ENCODE peak calls at places on chromosomes 5 and 9, in eight cellular contexts. M is PC-3, Y is HepG2, T is lung, W is stomach, A is PC-9, I is tibial artery, X is heart left ventricle. G is an unnamed sample.

GRCh38 chr9:96218821-96219614 is 83.0 kb downstream of the HSD17B3 start:
- DNase-seq in M (no peak), Y (no peak), T (no peak), W (no peak), A (peak), I (no peak), X (no peak), G (no peak)

GRCh38 chr9:71984388-71985069 is 73.1 kb downstream of the C9orf85 start:
- DNase-seq in M (peak), Y (no peak), T (peak), W (no peak), A (no peak), I (no peak), X (peak), G (peak)

GRCh38 chr5:11912-12311 is 80.1 kb upstream of the PLEKHG4B start:
- DNase-seq in M (peak), Y (no peak), T (no peak), W (no peak), A (no peak), I (no peak), X (no peak), G (no peak)

GRCh38 chr5:8993031-8993430 is 552.8 kb downstream of the SEMA5A start:
- DNase-seq in M (peak), Y (no peak), T (no peak), W (no peak), A (no peak), I (no peak), X (no peak), G (no peak)

GRCh38 chr5:40386293-40386692 is 293.4 kb upstream of the PTGER4 start:
- DNase-seq in M (peak), Y (no peak), T (no peak), W (no peak), A (no peak), I (no peak), X (no peak), G (no peak)

GRCh38 chr5:17037751-17038150 is 101.7 kb upstream of the MYO10 start:
- DNase-seq in M (peak), Y (no peak), T (no peak), W (no peak), A (no peak), I (no peak), X (no peak), G (no peak)

GRCh38 chr5:177477701-177478477 is 4.5 kb upstream of the DBN1 start:
- DNase-seq in M (no peak), Y (no peak), T (no peak), W (no peak), A (no peak), I (no peak), X (no peak), G (no peak)

GRCh38 chr9:128550770-128551651 is 1.4 kb upstream of the SPTAN1 start:
- DNase-seq in M (no peak), Y (no peak), T (no peak), W (no peak), A (peak), I (peak), X (peak), G (no peak)

GRCh38 chr5:91438871-91439270 is 55.8 kb upstream of the ARRDC3 start:
- DNase-seq in M (peak), Y (peak), T (no peak), W (peak), A (no peak), I (no peak), X (no peak), G (no peak)

GRCh38 chr9:137666505-137666809 is 47.7 kb downstream of the EHMT1 start:
- DNase-seq in M (no peak), Y (no peak), T (no peak), W (no peak), A (no peak), I (no peak), X (no peak), G (no peak)

GRCh38 chr9:37801287-37801850 is 772 bp downstream of the DCAF10 start:
- DNase-seq in M (peak), Y (no peak), T (peak), W (peak), A (no peak), I (peak), X (peak), G (no peak)

GRCh38 chr5:77644443-77645157 is 6.1 kb upstream of the OTP start:
- DNase-seq in M (no peak), Y (no peak), T (no peak), W (no peak), A (no peak), I (no peak), X (no peak), G (no peak)

GRCh38 chr5:3428355-3428754 is 167.3 kb upstream of the IRX1 start:
- DNase-seq in M (no peak), Y (no peak), T (no peak), W (no peak), A (no peak), I (no peak), X (no peak), G (no peak)

GRCh38 chr5:156326718-156327259 is at the start of gene SGCD:
- DNase-seq in M (no peak), Y (no peak), T (no peak), W (peak), A (no peak), I (peak), X (peak), G (no peak)

GRCh38 chr9:127578627-127578951 is 33.5 kb upstream of the STXBP1 start:
- DNase-seq in M (no peak), Y (no peak), T (no peak), W (no peak), A (no peak), I (no peak), X (no peak), G (no peak)

GRCh38 chr9:113990570-113990907 is 87.6 kb downstream of the AMBP start:
- DNase-seq in M (no peak), Y (no peak), T (no peak), W (no peak), A (no peak), I (no peak), X (no peak), G (no peak)

GRCh38 chr9:89633920-89634319 is 29.1 kb downstream of the GADD45G start:
- DNase-seq in M (no peak), Y (no peak), T (no peak), W (no peak), A (no peak), I (no peak), X (no peak), G (no peak)

GRCh38 chr5:135155616-135156214 is 121.7 kb upstream of the PITX1 start:
- DNase-seq in M (no peak), Y (no peak), T (no peak), W (no peak), A (no peak), I (no peak), X (no peak), G (no peak)

GRCh38 chr5:1547236-1547635 is 23.5 kb upstream of the LPCAT1 start:
- DNase-seq in M (no peak), Y (no peak), T (peak), W (no peak), A (no peak), I (no peak), X (no peak), G (no peak)

GRCh38 chr9:88978034-88978433 is 13.2 kb upstream of the S1PR3 start:
- DNase-seq in M (no peak), Y (no peak), T (no peak), W (no peak), A (no peak), I (peak), X (no peak), G (no peak)

GRCh38 chr5:159456722-159457462 is 126.6 kb upstream of the IL12B start:
- DNase-seq in M (peak), Y (no peak), T (no peak), W (no peak), A (peak), I (no peak), X (no peak), G (peak)

GRCh38 chr5:139392324-139392677 is 2.6 kb upstream of the MZB1 start:
- DNase-seq in M (no peak), Y (no peak), T (no peak), W (no peak), A (no peak), I (no peak), X (no peak), G (no peak)

GRCh38 chr5:91189480-91190332 is 193.4 kb downstream of the ARRDC3 start:
- DNase-seq in M (peak), Y (peak), T (no peak), W (no peak), A (peak), I (peak), X (peak), G (no peak)

GRCh38 chr5:22649076-22649475 is 204.1 kb downstream of the CDH12 start:
- DNase-seq in M (peak), Y (no peak), T (no peak), W (peak), A (peak), I (no peak), X (no peak), G (peak)

GRCh38 chr5:172678902-172679301 is 37.8 kb downstream of the NEURL1B start:
- DNase-seq in M (no peak), Y (no peak), T (peak), W (peak), A (no peak), I (peak), X (peak), G (no peak)

GRCh38 chr5:68430282-68430681 is 214.7 kb downstream of the PIK3R1 start:
- DNase-seq in M (no peak), Y (no peak), T (no peak), W (no peak), A (no peak), I (no peak), X (no peak), G (no peak)

GRCh38 chr5:9562101-9562500 is 16.2 kb upstream of the SEMA5A start:
- DNase-seq in M (peak), Y (no peak), T (no peak), W (no peak), A (peak), I (no peak), X (no peak), G (no peak)

GRCh38 chr9:93897075-93897970 is 57.8 kb downstream of the BARX1 start:
- DNase-seq in M (no peak), Y (no peak), T (no peak), W (peak), A (no peak), I (no peak), X (no peak), G (no peak)

GRCh38 chr9:1042466-1042865 is 7.7 kb upstream of the DMRT2 start:
- DNase-seq in M (no peak), Y (no peak), T (no peak), W (no peak), A (no peak), I (no peak), X (no peak), G (no peak)

GRCh38 chr5:76252437-76252836 is 150.6 kb upstream of the IQGAP2 start:
- DNase-seq in M (peak), Y (no peak), T (no peak), W (no peak), A (no peak), I (no peak), X (no peak), G (peak)

GRCh38 chr9:93184439-93185221 is 691 bp downstream of the WNK2 start:
- DNase-seq in M (peak), Y (no peak), T (no peak), W (no peak), A (peak), I (no peak), X (peak), G (no peak)

GRCh38 chr5:179275941-179276837 is 69.1 kb downstream of the ADAMTS2 start:
- DNase-seq in M (no peak), Y (peak), T (peak), W (peak), A (no peak), I (peak), X (peak), G (no peak)

GRCh38 chr5:157535042-157535865 is 40.3 kb downstream of the ADAM19 start:
- DNase-seq in M (peak), Y (peak), T (peak), W (no peak), A (no peak), I (peak), X (peak), G (no peak)

GRCh38 chr5:127550652-127551409 is 33.4 kb downstream of the PRRC1 start:
- DNase-seq in M (no peak), Y (no peak), T (no peak), W (no peak), A (no peak), I (no peak), X (no peak), G (no peak)

GRCh38 chr9:133458643-133459312 is 1.0 kb upstream of the CACFD1 start:
- DNase-seq in M (no peak), Y (peak), T (no peak), W (no peak), A (no peak), I (no peak), X (no peak), G (no peak)

GRCh38 chr5:59460368-59461153 is 433.0 kb downstream of the PDE4D start:
- DNase-seq in M (no peak), Y (no peak), T (no peak), W (no peak), A (no peak), I (no peak), X (peak), G (no peak)

GRCh38 chr9:74858753-74859414 is 28.8 kb downstream of the TRPM6 start:
- DNase-seq in M (no peak), Y (no peak), T (no peak), W (no peak), A (no peak), I (no peak), X (no peak), G (no peak)

GRCh38 chr5:42720242-42720641 is 36.4 kb upstream of the CCDC152 start:
- DNase-seq in M (no peak), Y (no peak), T (no peak), W (no peak), A (no peak), I (no peak), X (no peak), G (no peak)

GRCh38 chr5:127813633-127814171 is 110.5 kb downstream of the CCDC192 start:
- DNase-seq in M (peak), Y (no peak), T (no peak), W (no peak), A (no peak), I (no peak), X (no peak), G (peak)

GRCh38 chr5:153135416-153135815 is 355.1 kb upstream of the GRIA1 start:
- DNase-seq in M (peak), Y (no peak), T (no peak), W (no peak), A (no peak), I (no peak), X (no peak), G (no peak)
- H3K27ac ChIP-seq in M (no peak), Y (no peak), T (no peak), W (no peak), A (no peak), I (no peak), X (no peak), G (no peak)

GRCh38 chr9:85416720-85417119 is 325.0 kb downstream of the AGTPBP1 start:
- DNase-seq in M (peak), Y (no peak), T (no peak), W (no peak), A (no peak), I (no peak), X (no peak), G (no peak)
- H3K27ac ChIP-seq in M (no peak), Y (no peak), T (no peak), W (no peak), A (no peak), I (no peak), X (no peak), G (no peak)

GRCh38 chr5:150557507-150557872 is 49.6 kb downstream of the NDST1 start:
- DNase-seq in M (no peak), Y (no peak), T (no peak), W (no peak), A (no peak), I (no peak), X (no peak), G (no peak)
- H3K27ac ChIP-seq in M (no peak), Y (no peak), T (no peak), W (peak), A (no peak), I (peak), X (no peak), G (no peak)

GRCh38 chr5:93602261-93603149 is 19.5 kb downstream of the NR2F1 start:
- DNase-seq in M (peak), Y (no peak), T (no peak), W (no peak), A (no peak), I (no peak), X (no peak), G (no peak)

GRCh38 chr5:93603191-93603590 is 20.2 kb downstream of the NR2F1 start:
- DNase-seq in M (no peak), Y (no peak), T (no peak), W (no peak), A (no peak), I (no peak), X (no peak), G (no peak)

GRCh38 chr5:93604119-93604963 is 21.3 kb downstream of the NR2F1 start:
- DNase-seq in M (no peak), Y (no peak), T (no peak), W (no peak), A (no peak), I (no peak), X (no peak), G (no peak)

GRCh38 chr5:93601433-93602175 is 18.6 kb downstream of the NR2F1 start:
- DNase-seq in M (no peak), Y (no peak), T (no peak), W (no peak), A (no peak), I (no peak), X (no peak), G (no peak)

GRCh38 chr5:93603711-93604118 is 20.7 kb downstream of the NR2F1 start:
- DNase-seq in M (no peak), Y (no peak), T (no peak), W (no peak), A (no peak), I (no peak), X (no peak), G (no peak)
- H3K27ac ChIP-seq in M (no peak), Y (no peak), T (peak), W (peak), A (no peak), I (no peak), X (no peak), G (no peak)

GRCh38 chr5:133228316-133228715 is 176.5 kb downstream of the HSPA4 start:
- DNase-seq in M (no peak), Y (no peak), T (no peak), W (no peak), A (no peak), I (no peak), X (no peak), G (peak)

GRCh38 chr5:133227082-133227481 is 175.3 kb downstream of the HSPA4 start:
- DNase-seq in M (no peak), Y (no peak), T (no peak), W (no peak), A (no peak), I (no peak), X (no peak), G (no peak)

GRCh38 chr5:133227897-133228296 is 176.1 kb downstream of the HSPA4 start:
- DNase-seq in M (no peak), Y (no peak), T (no peak), W (no peak), A (no peak), I (no peak), X (no peak), G (no peak)

GRCh38 chr5:133226186-133226585 is 174.4 kb downstream of the HSPA4 start:
- DNase-seq in M (no peak), Y (no peak), T (no peak), W (no peak), A (no peak), I (no peak), X (no peak), G (no peak)

DNA sequence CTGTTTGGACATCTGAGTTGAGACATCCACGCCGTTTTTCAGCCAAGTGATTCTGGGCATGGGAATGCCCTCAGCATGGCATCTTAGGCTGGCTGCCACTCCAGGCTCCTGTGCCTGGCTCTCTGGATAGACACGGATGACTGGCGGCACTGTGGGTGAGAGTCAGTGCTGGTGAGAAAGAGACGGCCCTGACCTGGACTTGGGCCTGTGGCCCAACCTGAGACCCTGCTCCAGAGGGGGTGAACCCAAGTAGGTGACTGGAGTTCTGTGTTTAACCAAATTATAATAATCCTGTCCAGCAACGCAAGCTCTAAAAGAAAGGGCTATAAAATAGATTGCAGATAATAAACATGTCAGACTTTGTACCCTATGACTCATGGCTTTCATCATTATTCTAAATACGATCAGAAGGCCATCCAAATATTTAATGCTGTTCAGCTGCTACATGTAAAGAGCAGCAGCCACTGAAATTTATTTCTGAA is 173.9 kb downstream of the HSPA4 start:
- DNase-seq in M (peak), Y (no peak), T (no peak), W (no peak), A (no peak), I (no peak), X (no peak), G (no peak)
- H3K27ac ChIP-seq in M (no peak), Y (no peak), T (no peak), W (no peak), A (no peak), I (no peak), X (no peak), G (peak)

GRCh38 chr5:173768891-173769290 is 119.3 kb upstream of the CPEB4 start:
- DNase-seq in M (no peak), Y (no peak), T (no peak), W (no peak), A (no peak), I (no peak), X (no peak), G (no peak)

GRCh38 chr5:173765661-173766060 is 122.5 kb upstream of the CPEB4 start:
- DNase-seq in M (no peak), Y (no peak), T (no peak), W (no peak), A (no peak), I (no peak), X (no peak), G (no peak)

GRCh38 chr5:173768267-173768806 is 119.8 kb upstream of the CPEB4 start:
- DNase-seq in M (no peak), Y (no peak), T (no peak), W (no peak), A (no peak), I (no peak), X (no peak), G (no peak)

GRCh38 chr5:173765030-173765644 is 123.0 kb upstream of the CPEB4 start:
- DNase-seq in M (no peak), Y (no peak), T (no peak), W (no peak), A (no peak), I (no peak), X (no peak), G (no peak)

GRCh38 chr5:173767580-173768266 is 120.4 kb upstream of the CPEB4 start:
- DNase-seq in M (peak), Y (peak), T (no peak), W (peak), A (no peak), I (no peak), X (peak), G (no peak)
- H3K27ac ChIP-seq in M (no peak), Y (peak), T (no peak), W (peak), A (no peak), I (no peak), X (peak), G (peak)

GRCh38 chr5:89110916-89111646 is 228.1 kb upstream of the MEF2C start:
- DNase-seq in M (peak), Y (no peak), T (no peak), W (no peak), A (no peak), I (no peak), X (no peak), G (no peak)
- H3K27ac ChIP-seq in M (no peak), Y (no peak), T (no peak), W (no peak), A (no peak), I (no peak), X (no peak), G (no peak)

GRCh38 chr5:109755761-109756160 is 66.0 kb downstream of the MAN2A1 start:
- DNase-seq in M (no peak), Y (no peak), T (no peak), W (no peak), A (no peak), I (no peak), X (no peak), G (no peak)

GRCh38 chr5:109754319-109754718 is 64.6 kb downstream of the MAN2A1 start:
- DNase-seq in M (no peak), Y (no peak), T (no peak), W (no peak), A (no peak), I (no peak), X (no peak), G (no peak)

GRCh38 chr5:109756543-109757186 is 66.9 kb downstream of the MAN2A1 start:
- DNase-seq in M (no peak), Y (no peak), T (no peak), W (no peak), A (no peak), I (no peak), X (no peak), G (no peak)

GRCh38 chr5:109757490-109757889 is 67.8 kb downstream of the MAN2A1 start:
- DNase-seq in M (no peak), Y (no peak), T (no peak), W (no peak), A (no peak), I (no peak), X (no peak), G (no peak)

GRCh38 chr5:109759304-109759703 is 69.6 kb downstream of the MAN2A1 start:
- DNase-seq in M (peak), Y (no peak), T (no peak), W (no peak), A (no peak), I (no peak), X (no peak), G (no peak)
- H3K27ac ChIP-seq in M (no peak), Y (no peak), T (no peak), W (no peak), A (no peak), I (no peak), X (no peak), G (peak)

G was measured in epithelial cell of prostate.